ENCODE peak calls at places on chromosomes 7 and 10, in eight cellular contexts. One of them, this sample, is unnamed.
A peak's percentile ranks its signal among the peaks of the same experiment; 100 is the strongest.

GRCh38 chr7:75702515-75702914 is 36.2 kb downstream of the HIP1 start:
- DNase-seq in upper lobe of right lung: no peak
- DNase-seq in stomach: no peak
- DNase-seq in transverse colon: no peak
- DNase-seq in uterus: no peak
- DNase-seq in GM23338: peak; percentile 27
- DNase-seq in spleen: no peak
- DNase-seq in ovary: no peak
- DNase-seq in this sample: no peak

GRCh38 chr7:130144632-130145171 is 60.5 kb downstream of the TMEM209 start:
- DNase-seq in upper lobe of right lung: peak; percentile 68
- DNase-seq in stomach: no peak
- DNase-seq in transverse colon: no peak
- DNase-seq in uterus: no peak
- DNase-seq in GM23338: no peak
- DNase-seq in spleen: peak; percentile 56
- DNase-seq in ovary: no peak
- DNase-seq in this sample: no peak

GRCh38 chr10:121070257-121070656 is 219.1 kb downstream of the WDR11 start:
- DNase-seq in upper lobe of right lung: no peak
- DNase-seq in stomach: no peak
- DNase-seq in transverse colon: peak; percentile 24
- DNase-seq in uterus: no peak
- DNase-seq in GM23338: peak; percentile 66
- DNase-seq in spleen: no peak
- DNase-seq in ovary: no peak
- DNase-seq in this sample: no peak

GRCh38 chr10:118958984-118959916 is 70.3 kb upstream of the NANOS1 start:
- DNase-seq in upper lobe of right lung: no peak
- DNase-seq in stomach: peak; percentile 75
- DNase-seq in transverse colon: peak; percentile 36
- DNase-seq in uterus: peak; percentile 38
- DNase-seq in GM23338: no peak
- DNase-seq in spleen: peak; percentile 45
- DNase-seq in ovary: peak; percentile 54
- DNase-seq in this sample: peak; percentile 31

GRCh38 chr7:38699481-38699880 is 68.3 kb upstream of the AMPH start:
- DNase-seq in upper lobe of right lung: no peak
- DNase-seq in stomach: no peak
- DNase-seq in transverse colon: no peak
- DNase-seq in uterus: no peak
- DNase-seq in GM23338: no peak
- DNase-seq in spleen: no peak
- DNase-seq in ovary: no peak
- DNase-seq in this sample: no peak

GRCh38 chr10:80270887-80271286 is 18.6 kb downstream of the MAT1A start:
- DNase-seq in upper lobe of right lung: no peak
- DNase-seq in stomach: no peak
- DNase-seq in transverse colon: no peak
- DNase-seq in uterus: no peak
- DNase-seq in GM23338: no peak
- DNase-seq in spleen: no peak
- DNase-seq in ovary: no peak
- DNase-seq in this sample: no peak

GRCh38 chr7:137999496-138000080 is 2.3 kb downstream of the CREB3L2 start:
- DNase-seq in upper lobe of right lung: no peak
- DNase-seq in stomach: no peak
- DNase-seq in transverse colon: no peak
- DNase-seq in uterus: no peak
- DNase-seq in GM23338: no peak
- DNase-seq in spleen: no peak
- DNase-seq in ovary: no peak
- DNase-seq in this sample: no peak

GRCh38 chr7:41437257-41438196 is 265.4 kb downstream of the INHBA start:
- DNase-seq in upper lobe of right lung: no peak
- DNase-seq in stomach: no peak
- DNase-seq in transverse colon: no peak
- DNase-seq in uterus: no peak
- DNase-seq in GM23338: no peak
- DNase-seq in spleen: no peak
- DNase-seq in ovary: no peak
- DNase-seq in this sample: peak; percentile 31

GRCh38 chr10:76297787-76298281 is 866.4 kb downstream of the LRMDA start:
- DNase-seq in upper lobe of right lung: no peak
- DNase-seq in stomach: peak; percentile 57
- DNase-seq in transverse colon: no peak
- DNase-seq in uterus: no peak
- DNase-seq in GM23338: no peak
- DNase-seq in spleen: no peak
- DNase-seq in ovary: no peak
- DNase-seq in this sample: no peak

GRCh38 chr10:88974012-88974411 is 16.6 kb upstream of the FAS start:
- DNase-seq in upper lobe of right lung: no peak
- DNase-seq in stomach: no peak
- DNase-seq in transverse colon: no peak
- DNase-seq in uterus: no peak
- DNase-seq in GM23338: no peak
- DNase-seq in spleen: no peak
- DNase-seq in ovary: no peak
- DNase-seq in this sample: no peak

GRCh38 chr10:88978463-88978862 is 12.1 kb upstream of the FAS start:
- DNase-seq in upper lobe of right lung: no peak
- DNase-seq in stomach: no peak
- DNase-seq in transverse colon: no peak
- DNase-seq in uterus: no peak
- DNase-seq in GM23338: no peak
- DNase-seq in spleen: no peak
- DNase-seq in ovary: no peak
- DNase-seq in this sample: no peak

GRCh38 chr10:88975377-88975720 is 15.2 kb upstream of the FAS start:
- DNase-seq in upper lobe of right lung: no peak
- DNase-seq in stomach: no peak
- DNase-seq in transverse colon: no peak
- DNase-seq in uterus: no peak
- DNase-seq in GM23338: no peak
- DNase-seq in spleen: no peak
- DNase-seq in ovary: no peak
- DNase-seq in this sample: no peak

GRCh38 chr10:88971668-88972067 is 18.9 kb upstream of the FAS start:
- DNase-seq in upper lobe of right lung: no peak
- DNase-seq in stomach: no peak
- DNase-seq in transverse colon: no peak
- DNase-seq in uterus: peak; percentile 40
- DNase-seq in GM23338: no peak
- DNase-seq in spleen: no peak
- DNase-seq in ovary: no peak
- DNase-seq in this sample: no peak

GRCh38 chr10:88974446-88975376 is 15.9 kb upstream of the FAS start:
- DNase-seq in upper lobe of right lung: no peak
- DNase-seq in stomach: no peak
- DNase-seq in transverse colon: no peak
- DNase-seq in uterus: no peak
- DNase-seq in GM23338: no peak
- DNase-seq in spleen: no peak
- DNase-seq in ovary: no peak
- DNase-seq in this sample: no peak
- H3K27ac ChIP-seq in upper lobe of right lung: peak overlapping the region; percentile 88
- H3K27ac ChIP-seq in stomach: peak overlapping the region; percentile 73
- H3K27ac ChIP-seq in transverse colon: peak overlapping the region; percentile 79
- H3K27ac ChIP-seq in uterus: peak overlapping the region; percentile 82
- H3K27ac ChIP-seq in GM23338: no peak overlapping the region
- H3K27ac ChIP-seq in spleen: peak overlapping the region; percentile 67
- H3K27ac ChIP-seq in ovary: peak overlapping the region; percentile 54
- H3K27ac ChIP-seq in this sample: no peak overlapping the region

DNA sequence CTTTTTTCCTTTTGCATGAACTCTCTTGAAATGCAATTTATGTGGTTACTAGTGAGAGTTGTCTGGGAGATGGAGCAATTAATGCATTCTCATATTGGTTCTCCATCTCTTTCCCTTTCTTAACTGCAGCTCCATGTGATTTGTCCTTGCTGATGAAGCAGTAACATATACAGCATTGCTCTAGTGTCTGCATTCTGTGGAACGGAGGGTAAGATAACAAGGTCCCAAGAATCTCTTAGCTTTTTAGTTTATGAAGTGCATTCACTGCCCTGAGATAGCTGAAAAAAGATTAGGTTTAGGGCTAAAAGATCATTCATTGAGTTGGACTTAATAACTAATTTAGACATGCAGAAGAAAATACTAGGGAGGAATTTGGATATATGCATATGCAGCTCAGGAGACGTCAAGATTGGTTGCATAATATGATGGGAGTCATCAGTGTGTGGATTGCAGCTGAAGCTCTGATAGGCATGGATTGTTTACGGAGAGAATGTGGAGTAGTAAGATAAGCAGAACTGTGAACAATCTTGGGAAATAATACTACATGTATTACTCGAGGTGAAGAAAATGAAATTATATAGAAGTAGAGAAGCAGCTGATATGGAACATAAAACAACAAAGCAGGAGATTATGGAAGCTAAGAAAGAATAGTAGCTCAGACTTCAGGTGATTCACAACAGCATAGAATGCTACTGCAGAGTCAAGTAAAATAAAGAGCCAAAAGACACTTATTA is 404.7 kb downstream of the ARL4A start:
- DNase-seq in upper lobe of right lung: no peak
- DNase-seq in stomach: no peak
- DNase-seq in transverse colon: no peak
- DNase-seq in uterus: no peak
- DNase-seq in GM23338: no peak
- DNase-seq in spleen: no peak
- DNase-seq in ovary: no peak
- DNase-seq in this sample: no peak
- H3K27ac ChIP-seq in upper lobe of right lung: no peak overlapping the region
- H3K27ac ChIP-seq in stomach: no peak overlapping the region
- H3K27ac ChIP-seq in transverse colon: no peak overlapping the region
- H3K27ac ChIP-seq in uterus: no peak overlapping the region
- H3K27ac ChIP-seq in GM23338: no peak overlapping the region
- H3K27ac ChIP-seq in spleen: no peak overlapping the region
- H3K27ac ChIP-seq in ovary: no peak overlapping the region
- H3K27ac ChIP-seq in this sample: no peak overlapping the region

GRCh38 chr10:128926693-128927092 is 540.3 kb upstream of the MGMT start:
- DNase-seq in upper lobe of right lung: no peak
- DNase-seq in stomach: no peak
- DNase-seq in transverse colon: no peak
- DNase-seq in uterus: peak; percentile 31
- DNase-seq in GM23338: no peak
- DNase-seq in spleen: no peak
- DNase-seq in ovary: peak; percentile 51
- DNase-seq in this sample: no peak
- H3K27ac ChIP-seq in upper lobe of right lung: no peak overlapping the region
- H3K27ac ChIP-seq in stomach: no peak overlapping the region
- H3K27ac ChIP-seq in transverse colon: no peak overlapping the region
- H3K27ac ChIP-seq in uterus: peak overlapping the region; percentile 61
- H3K27ac ChIP-seq in GM23338: no peak overlapping the region
- H3K27ac ChIP-seq in spleen: no peak overlapping the region
- H3K27ac ChIP-seq in ovary: no peak overlapping the region
- H3K27ac ChIP-seq in this sample: no peak overlapping the region

GRCh38 chr10:73999703-74000102 is 1.8 kb downstream of the VCL start:
- DNase-seq in upper lobe of right lung: no peak
- DNase-seq in stomach: no peak
- DNase-seq in transverse colon: no peak
- DNase-seq in uterus: no peak
- DNase-seq in GM23338: no peak
- DNase-seq in spleen: no peak
- DNase-seq in ovary: no peak
- DNase-seq in this sample: no peak
- H3K27ac ChIP-seq in upper lobe of right lung: peak overlapping the region; percentile 94
- H3K27ac ChIP-seq in stomach: peak overlapping the region; percentile 97
- H3K27ac ChIP-seq in transverse colon: peak overlapping the region; percentile 98
- H3K27ac ChIP-seq in uterus: peak overlapping the region; percentile 97
- H3K27ac ChIP-seq in GM23338: peak overlapping the region; percentile 97
- H3K27ac ChIP-seq in spleen: peak overlapping the region; percentile 93
- H3K27ac ChIP-seq in ovary: peak overlapping the region; percentile 68
- H3K27ac ChIP-seq in this sample: peak overlapping the region; percentile 94

DNA sequence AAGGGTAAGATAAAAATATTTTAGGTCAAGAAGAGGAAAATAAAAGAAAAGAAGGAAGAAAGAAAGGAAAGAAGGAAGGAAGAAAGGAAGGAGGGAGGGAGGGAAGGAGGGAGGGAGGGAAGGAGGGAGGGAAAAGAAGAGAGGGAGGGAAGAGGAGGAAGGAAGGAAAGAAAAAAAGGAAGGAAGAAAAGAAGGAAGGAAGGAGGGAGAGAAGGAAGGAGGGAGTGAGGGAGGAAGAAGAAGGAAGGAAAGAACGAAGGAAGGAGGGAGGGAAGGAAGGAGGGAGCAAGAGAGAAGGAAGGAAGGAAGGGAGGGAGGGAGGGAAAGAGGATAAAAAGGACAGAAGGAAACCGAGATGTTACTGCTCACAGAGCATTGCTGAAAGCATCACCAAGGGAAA is 209.5 kb upstream of the PITRM1 start:
- DNase-seq in upper lobe of right lung: no peak
- DNase-seq in stomach: no peak
- DNase-seq in transverse colon: no peak
- DNase-seq in uterus: no peak
- DNase-seq in GM23338: no peak
- DNase-seq in spleen: no peak
- DNase-seq in ovary: no peak
- DNase-seq in this sample: no peak
- H3K27ac ChIP-seq in upper lobe of right lung: no peak overlapping the region
- H3K27ac ChIP-seq in stomach: no peak overlapping the region
- H3K27ac ChIP-seq in transverse colon: no peak overlapping the region
- H3K27ac ChIP-seq in uterus: no peak overlapping the region
- H3K27ac ChIP-seq in GM23338: no peak overlapping the region
- H3K27ac ChIP-seq in spleen: no peak overlapping the region
- H3K27ac ChIP-seq in ovary: no peak overlapping the region
- H3K27ac ChIP-seq in this sample: no peak overlapping the region

GRCh38 chr7:47514367-47514766 is 67.5 kb downstream of the TNS3 start:
- DNase-seq in upper lobe of right lung: no peak
- DNase-seq in stomach: no peak
- DNase-seq in transverse colon: no peak
- DNase-seq in uterus: no peak
- DNase-seq in GM23338: no peak
- DNase-seq in spleen: no peak
- DNase-seq in ovary: no peak
- DNase-seq in this sample: no peak
- H3K27ac ChIP-seq in upper lobe of right lung: no peak overlapping the region
- H3K27ac ChIP-seq in stomach: peak overlapping the region; percentile 72
- H3K27ac ChIP-seq in transverse colon: peak overlapping the region; percentile 58
- H3K27ac ChIP-seq in uterus: peak overlapping the region; percentile 57
- H3K27ac ChIP-seq in GM23338: no peak overlapping the region
- H3K27ac ChIP-seq in spleen: no peak overlapping the region
- H3K27ac ChIP-seq in ovary: peak overlapping the region; percentile 4
- H3K27ac ChIP-seq in this sample: no peak overlapping the region

GRCh38 chr10:70169661-70170364 is 501 bp downstream of the SAR1A start:
- DNase-seq in upper lobe of right lung: no peak
- DNase-seq in stomach: peak; percentile 32
- DNase-seq in transverse colon: no peak
- DNase-seq in uterus: no peak
- DNase-seq in GM23338: peak; percentile 33
- DNase-seq in spleen: no peak
- DNase-seq in ovary: no peak
- DNase-seq in this sample: no peak
- H3K27ac ChIP-seq in upper lobe of right lung: peak overlapping the region; percentile 94
- H3K27ac ChIP-seq in stomach: peak overlapping the region; percentile 92
- H3K27ac ChIP-seq in transverse colon: peak overlapping the region; percentile 92
- H3K27ac ChIP-seq in uterus: peak overlapping the region; percentile 90
- H3K27ac ChIP-seq in GM23338: no peak overlapping the region
- H3K27ac ChIP-seq in spleen: peak overlapping the region; percentile 93
- H3K27ac ChIP-seq in ovary: peak overlapping the region; percentile 83
- H3K27ac ChIP-seq in this sample: peak overlapping the region; percentile 73